ENCODE peak calls at places on chromosome 6, in four cellular contexts. W, Q, P and Y are unnamed samples. For H3K36me3, the result is how much of the 10 kb centered on the place peaks cover.

GRCh38 chr6:125219451-125219942 is 65.9 kb downstream of the TPD52L1 start:
- DNase-seq in W (no peak), Q (no peak), P (no peak), Y (no peak)

GRCh38 chr6:115783402-115784061 is 277.2 kb downstream of the FRK start:
- DNase-seq in W (no peak), Q (no peak), P (peak), Y (no peak)

GRCh38 chr6:101845621-101846020 is 452.1 kb downstream of the GRIK2 start:
- DNase-seq in W (no peak), Q (no peak), P (no peak), Y (no peak)

GRCh38 chr6:139135578-139136545 is 982 bp downstream of the HECA start:
- DNase-seq in W (peak), Q (peak), P (peak), Y (no peak)

GRCh38 chr6:106739387-106739786 is 110.0 kb downstream of the QRSL1 start:
- DNase-seq in W (peak), Q (no peak), P (peak), Y (no peak)

GRCh38 chr6:82783587-82784253 is 281.9 kb downstream of the UBE3D start:
- DNase-seq in W (no peak), Q (peak), P (no peak), Y (no peak)

GRCh38 chr6:3228046-3228671 is 706 bp upstream of the TUBB2B start:
- DNase-seq in W (peak), Q (no peak), P (no peak), Y (no peak)

GRCh38 chr6:34362909-34363713 is 29.4 kb downstream of the NUDT3 start:
- DNase-seq in W (no peak), Q (peak), P (no peak), Y (no peak)

GRCh38 chr6:24861934-24862333 is 63.2 kb upstream of the ARMH2 start:
- DNase-seq in W (no peak), Q (no peak), P (no peak), Y (no peak)

GRCh38 chr6:26379236-26380139 is 3.4 kb upstream of the BTN2A2 start:
- DNase-seq in W (no peak), Q (no peak), P (no peak), Y (no peak)

GRCh38 chr6:144559865-144560603 is 274.9 kb downstream of the UTRN start:
- DNase-seq in W (no peak), Q (no peak), P (no peak), Y (no peak)

DNA sequence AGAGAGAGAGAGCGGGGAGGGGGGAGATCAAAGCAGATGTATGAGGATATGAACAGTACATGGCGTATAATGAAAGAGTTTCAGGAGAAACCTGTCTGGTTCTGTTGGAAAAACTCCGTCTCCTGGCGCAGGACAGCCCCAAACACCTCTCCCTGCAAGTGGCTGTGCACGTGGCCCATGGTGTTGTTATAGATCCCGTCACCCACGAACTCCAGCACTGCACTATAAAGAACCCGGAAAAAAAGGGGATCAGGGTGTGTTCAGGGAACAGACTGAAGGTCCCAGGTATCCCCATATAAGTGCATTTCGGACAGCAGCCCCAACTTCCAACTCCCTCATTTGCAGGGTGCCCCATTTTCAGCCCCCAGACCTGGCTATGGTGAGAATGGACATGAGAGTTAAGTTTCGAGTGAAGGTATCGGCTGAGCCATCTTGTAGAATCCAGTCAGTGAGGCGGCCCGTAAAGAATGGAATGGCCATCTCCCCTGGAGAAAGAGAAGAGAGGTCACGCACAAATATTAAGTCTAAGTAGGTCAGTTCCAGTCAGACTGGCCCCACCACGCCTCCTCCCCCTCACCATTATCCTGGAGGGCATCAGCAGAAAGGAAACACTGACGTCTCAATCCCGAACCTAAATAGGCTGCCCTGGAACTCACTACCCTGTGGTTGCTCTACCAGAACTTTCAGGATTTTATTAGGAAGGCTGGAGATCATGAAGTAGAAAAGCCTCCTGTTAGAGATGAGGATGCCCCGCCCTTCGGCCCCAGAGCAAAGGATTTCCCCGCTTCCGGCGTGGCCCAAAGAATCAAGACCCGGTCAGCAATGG is 1.3 kb downstream of the TAP1 start:
- DNase-seq in W (no peak), Q (no peak), P (peak), Y (no peak)
- H3K36me3 ChIP-seq in W (under half), Q (under half), P (under half), Y (under half)

GRCh38 chr6:44201200-44201599 is 15.5 kb upstream of the MYMX start:
- DNase-seq in W (no peak), Q (no peak), P (no peak), Y (no peak)

GRCh38 chr6:44199883-44200282 is 16.8 kb upstream of the MYMX start:
- DNase-seq in W (no peak), Q (no peak), P (no peak), Y (no peak)

GRCh38 chr6:44202332-44202971 is 14.3 kb upstream of the MYMX start:
- DNase-seq in W (no peak), Q (no peak), P (no peak), Y (no peak)

GRCh38 chr6:44202972-44203750 is 13.6 kb upstream of the MYMX start:
- DNase-seq in W (no peak), Q (no peak), P (no peak), Y (no peak)

DNA sequence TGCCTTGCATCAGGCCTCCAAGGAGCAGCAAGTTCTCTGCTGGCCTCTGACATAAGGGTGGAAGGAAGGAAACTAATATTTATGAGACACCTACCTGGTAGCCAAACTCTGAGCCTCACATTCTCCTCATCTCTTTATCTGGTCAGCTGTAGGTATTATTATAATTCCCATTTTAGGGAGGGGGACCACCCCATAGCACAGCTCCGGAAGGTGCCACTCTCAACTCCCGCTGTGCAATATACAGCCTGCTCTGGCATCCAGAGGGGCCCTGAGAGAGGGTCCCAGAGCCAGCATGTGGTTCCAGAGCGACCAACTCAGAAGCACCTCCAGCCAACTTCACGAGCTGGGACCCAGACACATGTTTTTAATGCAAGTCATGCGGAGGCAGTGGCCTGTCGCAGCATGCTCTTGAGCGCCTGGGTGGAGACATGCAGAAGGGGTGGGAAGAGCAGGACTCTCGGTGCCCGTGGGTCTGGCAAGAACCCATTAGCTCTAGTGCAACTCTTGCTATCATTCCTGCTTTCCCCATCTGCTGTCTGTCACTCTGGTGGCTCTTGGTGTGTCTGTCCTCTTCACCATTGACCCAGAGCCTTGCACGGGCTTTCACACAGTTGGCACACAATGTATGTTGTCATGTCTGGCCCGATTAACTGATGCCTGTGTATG is 15.0 kb upstream of the MYMX start:
- DNase-seq in W (no peak), Q (no peak), P (no peak), Y (no peak)
- H3K4me3 ChIP-seq in W (no peak), Q (no peak), P (no peak), Y (no peak)

DNA sequence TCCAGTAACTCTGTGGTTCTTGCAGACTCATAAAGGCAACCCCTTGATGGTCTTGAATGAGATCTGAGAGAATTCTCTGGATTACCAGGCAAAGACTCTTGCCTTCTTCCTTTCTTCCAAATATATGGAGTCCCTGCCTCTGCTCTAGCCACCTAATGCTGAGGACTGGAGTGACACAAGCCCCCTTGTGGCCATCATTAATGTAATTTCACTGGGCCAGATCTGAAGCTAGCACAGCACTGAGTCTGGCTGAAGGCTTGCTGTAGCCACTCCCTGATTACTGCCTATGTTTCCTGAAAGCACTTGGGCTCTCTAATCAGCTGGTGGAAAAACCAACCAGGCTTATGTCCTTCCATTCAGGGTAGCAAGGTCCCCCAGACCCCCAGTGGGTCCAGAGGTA is 559.3 kb upstream of the IRAK1BP1 start:
- DNase-seq in W (no peak), Q (peak), P (no peak), Y (no peak)
- TF ChIP-seq CTCF in W (no peak), Q (no peak), P (no peak), Y (no peak)

DNA sequence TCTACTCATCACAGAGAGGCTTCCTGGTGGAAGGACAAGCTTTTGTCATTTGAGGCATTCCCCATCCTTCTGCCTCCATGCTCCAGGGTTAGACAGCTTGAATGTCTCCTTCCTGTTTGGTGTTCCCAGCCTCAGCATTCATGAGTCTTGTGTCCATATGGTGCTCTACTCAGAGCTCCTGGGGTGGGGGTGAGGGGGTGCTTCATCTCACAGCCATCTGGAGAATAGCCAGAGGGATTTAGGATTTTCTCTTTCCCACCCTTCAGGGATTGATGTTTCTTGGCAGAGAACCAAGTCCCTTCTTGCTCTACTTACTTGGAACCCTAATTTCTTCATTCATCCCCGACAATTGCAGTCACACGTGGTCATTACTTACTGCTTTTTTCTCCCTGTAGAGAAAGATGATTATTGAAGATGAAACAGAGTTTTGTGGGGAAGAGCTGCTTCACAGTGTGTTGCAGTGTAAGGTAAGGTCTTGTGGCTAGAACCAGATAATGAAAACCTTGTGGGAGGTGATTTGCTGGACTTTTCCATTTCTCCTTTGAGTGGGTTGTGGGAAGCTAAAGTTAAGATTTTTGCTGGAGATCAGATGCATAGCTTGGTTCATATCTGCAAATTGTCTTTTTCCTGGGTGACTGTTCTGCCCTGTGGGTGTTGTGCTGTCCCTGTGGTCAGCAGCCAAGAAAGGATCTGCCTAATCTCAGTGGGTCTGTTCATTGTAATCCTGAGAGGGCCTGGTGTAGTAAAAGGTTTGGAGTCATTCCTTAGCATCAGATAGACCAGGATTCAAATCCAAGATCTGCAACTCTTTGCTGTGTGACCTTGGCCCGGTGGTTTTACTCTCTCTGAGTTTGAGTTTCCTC is 18.6 kb downstream of the CMTR1 start:
- DNase-seq in W (no peak), Q (no peak), P (no peak), Y (no peak)
- H3K36me3 ChIP-seq in W (under half), Q (under half), P (under half), Y (under half)

GRCh38 chr6:5191222-5191621 is 69.5 kb downstream of the LYRM4 start:
- DNase-seq in W (no peak), Q (no peak), P (no peak), Y (no peak)

GRCh38 chr6:5188646-5189045 is 72.1 kb downstream of the LYRM4 start:
- DNase-seq in W (no peak), Q (no peak), P (no peak), Y (no peak)

GRCh38 chr6:5191722-5192121 is 69.0 kb downstream of the LYRM4 start:
- DNase-seq in W (no peak), Q (no peak), P (no peak), Y (no peak)

GRCh38 chr6:5192135-5192794 is 68.5 kb downstream of the LYRM4 start:
- DNase-seq in W (no peak), Q (no peak), P (no peak), Y (no peak)

DNA sequence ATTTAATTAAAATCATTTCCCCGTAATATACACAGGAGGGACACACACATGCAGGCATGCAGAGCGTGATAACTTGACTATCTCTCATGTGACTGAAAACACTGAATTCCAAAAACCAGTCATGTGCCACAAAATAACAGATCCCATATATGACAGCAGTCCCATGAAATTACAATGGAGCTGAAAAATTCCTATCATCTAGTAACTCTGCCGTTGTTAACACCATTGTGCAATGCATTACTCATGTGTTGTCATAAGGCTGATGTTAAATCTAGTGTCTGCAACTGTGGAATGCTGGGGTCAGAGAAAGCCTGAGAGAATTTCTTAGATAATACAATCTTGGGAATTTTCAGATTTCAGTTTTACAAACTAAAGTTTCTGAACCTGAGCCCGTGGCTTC is 70.3 kb downstream of the LYRM4 start:
- DNase-seq in W (no peak), Q (no peak), P (no peak), Y (peak)
- H3K4me3 ChIP-seq in W (no peak), Q (no peak), P (no peak), Y (no peak)

GRCh38 chr6:51271615-51272014 is 452.9 kb downstream of the TFAP2B start:
- DNase-seq in W (no peak), Q (no peak), P (no peak), Y (no peak)

GRCh38 chr6:51277471-51277870 is 458.8 kb downstream of the TFAP2B start:
- DNase-seq in W (no peak), Q (no peak), P (no peak), Y (no peak)

GRCh38 chr6:51268666-51269065 is 450.0 kb downstream of the TFAP2B start:
- DNase-seq in W (no peak), Q (no peak), P (no peak), Y (no peak)

DNA sequence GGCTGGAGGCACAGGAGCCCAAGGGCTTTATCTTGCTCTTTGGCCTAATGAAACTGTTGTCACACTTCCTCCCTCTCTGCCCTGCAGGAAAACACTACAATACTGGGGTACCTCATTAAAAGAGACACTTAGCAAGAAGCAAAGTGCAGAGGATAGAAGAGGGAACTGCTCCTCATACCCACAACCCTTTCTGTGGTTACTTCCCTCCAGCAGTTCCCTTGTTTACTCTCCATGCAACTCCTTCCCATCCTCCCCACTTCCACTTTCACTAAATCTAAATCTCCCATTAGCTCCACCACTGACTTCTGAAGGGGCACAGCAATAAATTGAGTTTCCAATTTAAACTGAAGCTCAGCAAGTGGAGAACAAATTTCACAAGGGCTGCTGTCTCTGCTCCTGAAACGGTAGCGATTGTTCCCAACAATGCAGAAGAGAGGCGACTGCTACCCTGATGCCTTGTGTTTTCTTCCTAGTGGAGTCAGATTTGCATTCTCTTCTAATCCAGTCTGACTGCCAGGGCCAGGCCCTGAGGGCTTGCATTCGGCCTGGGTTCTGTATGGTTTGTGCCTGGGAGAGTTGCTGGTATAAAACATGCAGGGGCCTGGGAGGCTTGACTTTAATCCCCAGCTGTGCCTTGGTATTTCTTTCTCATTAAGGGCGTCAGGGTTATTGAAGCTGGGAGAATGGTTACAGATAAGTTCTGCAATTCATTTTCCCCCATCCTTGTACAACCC is 454.7 kb downstream of the TFAP2B start:
- DNase-seq in W (no peak), Q (no peak), P (no peak), Y (no peak)
- TF ChIP-seq CTCF in W (no peak), Q (no peak), P (no peak), Y (no peak)

GRCh38 chr6:158813032-158813431 is 6.1 kb downstream of the EZR start:
- DNase-seq in W (no peak), Q (no peak), P (no peak), Y (no peak)
- H3K36me3 ChIP-seq in W (under half), Q (under half), P (under half), Y (under half)

GRCh38 chr6:33192671-33193602 is 670 bp upstream of the COL11A2 start:
- DNase-seq in W (peak), Q (peak), P (peak), Y (no peak)

GRCh38 chr6:33193619-33194018 is 1.4 kb upstream of the COL11A2 start:
- DNase-seq in W (no peak), Q (no peak), P (no peak), Y (no peak)

GRCh38 chr6:33190504-33191107 is 1.7 kb downstream of the COL11A2 start:
- DNase-seq in W (no peak), Q (no peak), P (no peak), Y (no peak)

GRCh38 chr6:33191383-33192104 is 723 bp downstream of the COL11A2 start:
- DNase-seq in W (peak), Q (peak), P (no peak), Y (no peak)

GRCh38 chr6:33192105-33192646 is at the start of gene COL11A2:
- DNase-seq in W (no peak), Q (peak), P (no peak), Y (no peak)
- H3K4me3 ChIP-seq in W (peak), Q (peak), P (peak), Y (peak)